ENCODE peak calls at places on chromosomes 13 and 19, in eight cellular contexts. E, V, R, H, I, D, M and X are unnamed samples. For H3K9me3 and H3K27me3, the result is how much of the 10 kb centered on the place peaks cover.

GRCh38 chr13:53844747-53845146 is 816.1 kb downstream of the OLFM4 start:
- DNase-seq in R (no peak), D (no peak), M (no peak), H (no peak), V (no peak), I (no peak), E (no peak), X (no peak)

GRCh38 chr19:50658438-50659317 is 9.4 kb downstream of the C19orf81 start:
- DNase-seq in I (peak), R (peak), H (peak), E (no peak), D (peak), M (peak), V (peak), X (no peak)

GRCh38 chr13:43848250-43848649 is 31.3 kb downstream of the CCDC122 start:
- DNase-seq in V (no peak), M (no peak), R (peak), H (no peak), I (no peak), D (no peak), E (no peak), X (no peak)

GRCh38 chr19:8585894-8586750 is 8.9 kb upstream of the MYO1F start:
- DNase-seq in H (peak), R (no peak), D (peak), E (no peak), V (peak), I (peak), M (peak), X (peak)

GRCh38 chr13:54536112-54536511 is 1507.5 kb downstream of the OLFM4 start:
- DNase-seq in E (no peak), M (no peak), I (no peak), V (peak), R (no peak), D (no peak), H (peak), X (no peak)

GRCh38 chr19:48341515-48342413 is 16.4 kb downstream of the EMP3 start:
- DNase-seq in R (no peak), I (no peak), V (no peak), M (no peak), D (no peak), H (no peak), E (no peak), X (no peak)

GRCh38 chr13:44768233-44768632 is 192.1 kb upstream of the TSC22D1 start:
- DNase-seq in M (no peak), H (no peak), V (no peak), E (no peak), I (no peak), R (no peak), D (no peak), X (no peak)

GRCh38 chr19:5085566-5085965 is 116.7 kb downstream of the KDM4B start:
- DNase-seq in H (no peak), E (no peak), R (no peak), M (no peak), D (no peak), I (no peak), V (no peak), X (no peak)

GRCh38 chr13:97226788-97227627 is 4.9 kb downstream of the MBNL2 start:
- DNase-seq in E (no peak), V (no peak), H (peak), D (peak), M (no peak), R (no peak), I (no peak), X (peak)

GRCh38 chr13:31172535-31172934 is 10.8 kb upstream of the HSPH1 start:
- DNase-seq in I (no peak), V (no peak), E (no peak), R (peak), D (no peak), H (peak), M (no peak), X (no peak)

GRCh38 chr13:41416276-41416675 is 41.1 kb upstream of the RGCC start:
- DNase-seq in R (peak), D (no peak), M (no peak), E (no peak), I (no peak), V (no peak), H (no peak), X (no peak)

GRCh38 chr19:50427997-50428425 is 4.7 kb upstream of the MYBPC2 start:
- DNase-seq in V (no peak), R (no peak), E (peak), H (peak), I (peak), M (peak), D (peak), X (no peak)

GRCh38 chr13:76148374-76148773 is 512.2 kb downstream of the LMO7 start:
- DNase-seq in I (no peak), D (no peak), H (no peak), V (no peak), M (no peak), E (no peak), R (no peak), X (no peak)

GRCh38 chr13:51785592-51786424 is 18.2 kb downstream of the DHRS12 start:
- DNase-seq in R (no peak), D (no peak), V (peak), E (no peak), M (peak), I (peak), H (peak), X (no peak)

GRCh38 chr13:22964245-22964966 is 216.4 kb upstream of the SGCG start:
- DNase-seq in M (no peak), H (no peak), I (no peak), D (no peak), E (peak), V (no peak), R (no peak), X (no peak)

GRCh38 chr13:114061746-114062145 is 70.7 kb downstream of the RASA3 start:
- DNase-seq in M (no peak), R (no peak), D (no peak), H (no peak), I (no peak), E (no peak), V (no peak), X (no peak)

GRCh38 chr13:36192166-36192565 is 22.2 kb downstream of the SOHLH2 start:
- DNase-seq in M (no peak), E (no peak), H (no peak), I (no peak), V (no peak), D (no peak), R (no peak), X (no peak)

GRCh38 chr13:113110852-113111315 is 5.3 kb downstream of the F7 start:
- DNase-seq in D (peak), H (no peak), M (no peak), E (peak), R (no peak), I (peak), V (peak), X (no peak)

GRCh38 chr13:28355046-28355821 is 139.7 kb downstream of the FLT1 start:
- DNase-seq in H (no peak), M (no peak), E (no peak), V (no peak), D (no peak), R (no peak), I (no peak), X (no peak)

GRCh38 chr13:30569901-30570576 is 47.7 kb upstream of the USPL1 start:
- DNase-seq in V (no peak), R (peak), M (no peak), D (peak), I (no peak), E (peak), H (peak), X (no peak)

GRCh38 chr19:7395793-7396192 is 47.1 kb downstream of the ARHGEF18 start:
- DNase-seq in M (no peak), D (no peak), E (no peak), H (no peak), V (no peak), R (peak), I (no peak), X (no peak)

GRCh38 chr19:7393459-7393858 is 44.7 kb downstream of the ARHGEF18 start:
- DNase-seq in H (no peak), D (no peak), I (no peak), V (no peak), E (no peak), R (no peak), M (no peak), X (no peak)

GRCh38 chr19:7395360-7395781 is 46.6 kb downstream of the ARHGEF18 start:
- DNase-seq in D (no peak), V (peak), H (no peak), R (no peak), M (no peak), E (no peak), I (no peak), X (no peak)

GRCh38 chr19:7394728-7395359 is 46.1 kb downstream of the ARHGEF18 start:
- DNase-seq in E (peak), M (peak), R (peak), V (peak), D (peak), I (peak), H (peak), X (peak)

GRCh38 chr19:7393934-7394508 is 45.3 kb downstream of the ARHGEF18 start:
- DNase-seq in M (no peak), I (no peak), V (no peak), D (no peak), H (no peak), E (no peak), R (no peak), X (no peak)
- H3K27ac ChIP-seq in M (no peak), I (no peak), V (no peak), D (peak), H (no peak), E (peak), R (no peak), X (peak)

GRCh38 chr19:58067240-58067912 is 8.3 kb downstream of the ZNF135 start:
- DNase-seq in R (no peak), D (no peak), I (peak), H (no peak), V (no peak), M (no peak), E (no peak), X (no peak)
- H3K9me3 ChIP-seq in R (under half), D (half or more), I (under half), H (under half), V (under half), M (half or more), E (under half), X (under half)

DNA sequence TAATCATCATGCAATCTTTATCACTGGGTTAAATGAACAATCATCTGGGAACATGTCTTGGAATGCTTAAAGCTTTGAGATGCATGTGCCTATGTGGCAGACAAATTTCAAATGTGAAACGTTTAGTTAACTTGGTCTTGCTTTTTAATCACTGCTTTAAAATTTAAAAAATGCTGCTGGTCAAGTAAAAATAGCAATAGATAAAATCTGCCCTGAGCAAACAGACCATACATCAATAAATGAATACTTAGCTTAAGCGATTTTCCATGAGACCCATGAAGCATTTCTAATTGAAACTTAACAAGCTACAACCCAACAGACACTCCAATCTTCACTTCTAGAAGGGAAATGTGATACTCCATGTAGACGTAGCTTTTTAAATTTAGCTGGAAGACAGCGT is 1.9 kb upstream of the KL start:
- DNase-seq in D (no peak), I (no peak), E (no peak), R (no peak), M (no peak), H (no peak), V (no peak), X (no peak)
- H3K27me3 ChIP-seq in D (under half), I (under half), E (under half), R (under half), M (under half), H (under half), V (under half), X (under half)

GRCh38 chr19:3607398-3608078 is 863 bp upstream of the TBXA2R start:
- DNase-seq in D (no peak), H (no peak), I (peak), E (peak), V (peak), M (peak), R (no peak), X (no peak)

GRCh38 chr19:3606690-3607289 is at the start of gene TBXA2R:
- DNase-seq in M (peak), I (peak), E (peak), R (no peak), H (peak), V (peak), D (peak), X (no peak)

GRCh38 chr19:3608079-3608641 is 1.5 kb upstream of the TBXA2R start:
- DNase-seq in H (no peak), I (no peak), E (no peak), R (no peak), D (no peak), V (no peak), M (no peak), X (no peak)

GRCh38 chr19:3609779-3610719 is 3.4 kb upstream of the TBXA2R start:
- DNase-seq in M (no peak), H (no peak), R (no peak), V (no peak), I (peak), E (no peak), D (no peak), X (no peak)

DNA sequence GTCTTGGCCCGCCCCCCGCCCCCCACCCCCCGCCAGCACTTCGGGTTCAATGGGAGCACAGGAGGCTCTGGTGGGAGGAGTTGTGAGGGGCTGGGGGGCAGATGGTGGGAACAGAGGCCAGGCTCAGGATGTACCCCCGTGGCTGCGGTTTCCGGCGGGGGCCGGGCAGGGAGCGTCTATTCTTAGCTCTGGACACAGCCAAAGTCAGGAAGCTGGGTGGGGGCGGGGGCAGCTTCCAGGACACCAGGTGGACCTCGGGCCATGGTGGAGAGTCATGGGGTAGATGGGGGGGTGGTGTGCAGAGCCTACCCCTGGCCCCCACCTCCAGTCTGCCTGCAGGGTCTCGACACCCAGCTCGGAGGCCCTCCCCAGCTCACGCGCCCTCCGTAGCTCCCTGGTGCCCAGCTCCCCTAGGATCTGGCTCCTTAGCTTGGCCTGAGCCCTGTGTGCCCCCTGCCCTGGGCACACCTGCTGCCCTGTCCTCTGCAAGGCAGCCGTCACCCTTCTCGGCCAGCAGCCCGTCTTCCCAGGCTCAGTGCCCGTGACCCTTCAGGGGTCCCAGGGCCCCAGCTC is 2.2 kb upstream of the TBXA2R start:
- DNase-seq in D (no peak), I (peak), H (no peak), M (peak), E (peak), V (no peak), R (no peak), X (no peak)
- H3K27ac ChIP-seq in D (no peak), I (peak), H (no peak), M (peak), E (peak), V (no peak), R (no peak), X (no peak)

GRCh38 chr13:25178070-25178469 is 6.0 kb upstream of the AMER2 start:
- DNase-seq in I (no peak), H (no peak), R (no peak), V (no peak), M (no peak), E (no peak), D (no peak), X (no peak)

GRCh38 chr13:25179011-25179410 is 6.9 kb upstream of the AMER2 start:
- DNase-seq in I (no peak), M (no peak), D (no peak), R (no peak), E (no peak), H (no peak), V (no peak), X (no peak)

GRCh38 chr13:25175431-25175830 is 3.3 kb upstream of the AMER2 start:
- DNase-seq in H (no peak), R (no peak), D (no peak), M (no peak), E (no peak), V (no peak), I (no peak), X (no peak)

GRCh38 chr13:25177012-25177411 is 4.9 kb upstream of the AMER2 start:
- DNase-seq in E (no peak), H (no peak), D (no peak), I (no peak), R (no peak), M (no peak), V (no peak), X (no peak)

DNA sequence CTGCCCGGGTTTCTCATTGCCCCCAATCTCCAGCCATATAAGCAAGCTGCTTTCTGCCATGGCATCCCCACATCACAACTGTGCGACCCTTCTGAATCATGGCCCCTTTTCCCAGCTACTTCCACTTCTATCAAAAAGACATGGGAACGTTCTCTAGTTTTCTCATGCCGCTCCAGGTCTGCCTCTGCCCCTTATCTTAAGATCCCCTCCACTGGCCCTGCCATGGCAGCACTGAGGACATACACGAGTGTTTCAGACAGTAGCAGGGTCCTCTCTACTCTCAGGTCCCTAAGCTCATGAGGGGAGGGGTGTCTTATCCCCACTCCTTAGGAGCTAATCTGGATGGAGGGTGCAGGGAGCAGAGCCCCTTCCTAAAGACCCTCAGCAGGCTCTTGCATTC is 5.5 kb upstream of the AMER2 start:
- DNase-seq in V (no peak), R (no peak), I (no peak), E (no peak), H (no peak), M (no peak), D (no peak), X (no peak)
- H3K9me3 ChIP-seq in V (under half), R (under half), I (under half), E (under half), H (under half), M (under half), D (under half), X (under half)

GRCh38 chr13:19056355-19056880 is 125.2 kb downstream of the TUBA3C start:
- DNase-seq in R (no peak), I (peak), M (no peak), E (no peak), H (no peak), D (no peak), V (no peak), X (no peak)

GRCh38 chr13:19057588-19058340 is 123.9 kb downstream of the TUBA3C start:
- DNase-seq in V (no peak), H (no peak), M (no peak), D (no peak), R (no peak), I (peak), E (no peak), X (no peak)

GRCh38 chr13:19055611-19056010 is 126.0 kb downstream of the TUBA3C start:
- DNase-seq in I (peak), R (no peak), M (no peak), E (no peak), D (no peak), H (no peak), V (no peak), X (no peak)

GRCh38 chr13:19058566-19058965 is 123.1 kb downstream of the TUBA3C start:
- DNase-seq in M (no peak), H (no peak), R (no peak), V (no peak), E (no peak), I (peak), D (no peak), X (no peak)

GRCh38 chr13:19056984-19057490 is 124.6 kb downstream of the TUBA3C start:
- DNase-seq in E (no peak), D (no peak), M (no peak), I (peak), R (no peak), V (no peak), H (no peak), X (no peak)
- H3K27me3 ChIP-seq in E (under half), D (under half), M (under half), I (under half), R (under half), V (under half), H (under half), X (under half)

GRCh38 chr19:10758978-10759377 is 41.1 kb downstream of the DNM2 start:
- DNase-seq in H (no peak), V (no peak), R (no peak), D (no peak), M (no peak), E (no peak), I (no peak), X (no peak)

GRCh38 chr19:10752913-10753285 is 35.0 kb downstream of the DNM2 start:
- DNase-seq in I (no peak), H (no peak), D (no peak), R (no peak), E (no peak), M (no peak), V (no peak), X (no peak)

GRCh38 chr19:10756791-10757190 is 38.9 kb downstream of the DNM2 start:
- DNase-seq in V (no peak), M (no peak), R (no peak), H (no peak), D (no peak), E (no peak), I (no peak), X (no peak)

GRCh38 chr19:10753305-10753704 is 35.4 kb downstream of the DNM2 start:
- DNase-seq in M (no peak), D (no peak), V (no peak), I (no peak), R (no peak), E (no peak), H (no peak), X (no peak)

GRCh38 chr19:10756371-10756770 is 38.5 kb downstream of the DNM2 start:
- DNase-seq in D (no peak), V (no peak), R (no peak), I (no peak), H (no peak), M (no peak), E (no peak), X (no peak)
- H3K27ac ChIP-seq in D (no peak), V (no peak), R (no peak), I (no peak), H (no peak), M (no peak), E (no peak), X (peak)

GRCh38 chr19:37738371-37738770 is 18.8 kb upstream of the ZNF607 start:
- DNase-seq in R (no peak), M (no peak), I (no peak), E (no peak), V (no peak), D (no peak), H (no peak), X (no peak)
- H3K9me3 ChIP-seq in R (under half), M (half or more), I (under half), E (under half), V (under half), D (half or more), H (under half), X (under half)

DNA sequence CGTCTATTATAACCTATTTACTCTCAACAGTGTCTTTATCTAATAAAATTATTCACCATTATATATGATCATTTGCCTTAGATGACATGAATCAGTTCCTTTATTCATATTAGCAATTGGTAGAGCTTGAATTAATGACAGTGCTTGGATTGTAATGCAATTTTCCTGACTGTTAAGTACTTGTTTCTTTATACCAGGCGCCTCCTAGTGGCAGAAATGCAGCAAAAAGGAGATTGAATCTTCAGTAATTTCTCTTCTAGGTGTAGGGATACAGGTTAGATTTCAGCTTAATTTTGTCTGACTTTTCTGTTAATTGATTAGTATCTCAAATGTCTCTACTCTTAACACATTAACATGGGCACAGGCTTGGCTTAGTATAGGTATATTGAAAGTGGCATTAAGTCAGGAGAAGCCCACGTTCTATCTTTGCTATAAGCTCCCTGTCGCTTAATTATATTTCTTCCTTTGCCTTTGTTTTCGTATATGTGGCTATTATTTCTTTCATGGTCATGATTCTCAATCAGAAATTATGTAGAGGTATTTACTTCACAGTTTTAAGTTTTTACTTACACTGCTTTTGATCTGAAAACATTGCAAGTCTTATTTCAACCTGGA is 9.1 kb upstream of the LHFPL6 start:
- DNase-seq in I (no peak), H (peak), E (no peak), M (no peak), D (peak), V (peak), R (peak), X (no peak)
- H3K27me3 ChIP-seq in I (under half), H (under half), E (under half), M (under half), D (under half), V (under half), R (under half), X (under half)

GRCh38 chr19:53132231-53132991 is at the start of gene ZNF415:
- DNase-seq in M (peak), H (peak), R (peak), E (peak), I (peak), D (peak), V (peak), X (no peak)
- H3K27ac ChIP-seq in M (peak), H (peak), R (no peak), E (peak), I (no peak), D (peak), V (no peak), X (no peak)